ENCODE peak calls at places on chromosomes 7 and 10, in eight cellular contexts. O is progenitor cell of endocrine pancreas; M is activated naive CD8-positive, alpha-beta T cell treated with anti-CD3 and anti-CD28 coated beads for 36 hours; N is IMR-90; J is epithelial cell of esophagus; P is MM.1S; B is cerebellum; S is stimulated activated CD8-positive, alpha-beta memory T cell treated with anti-CD3 and anti-CD28 coated beads, Interleukin-4, amount 100 ng/mL, for 24 hours. H is an unnamed sample.

GRCh38 chr7:137636376-137636775 is 210.4 kb downstream of the DGKI start:
- DNase-seq in O (no peak), M (no peak), N (peak; percentile 33), J (no peak), P (no peak), B (no peak), S (no peak), H (no peak)

GRCh38 chr10:15144788-15145187 is 23.7 kb downstream of the NMT2 start:
- DNase-seq in O (no peak), M (no peak), N (peak; percentile 86), J (no peak), P (no peak), B (no peak), S (no peak), H (no peak)

GRCh38 chr10:53111529-53111928 is 338.9 kb upstream of the MBL2 start:
- DNase-seq in O (no peak), M (no peak), N (no peak), J (peak; percentile 52), P (peak; percentile 88), B (no peak), S (no peak), H (no peak)

GRCh38 chr10:8306685-8307364 is 252.3 kb downstream of the GATA3 start:
- DNase-seq in O (no peak), M (no peak), N (no peak), J (peak; percentile 71), P (no peak), B (no peak), S (no peak), H (no peak)

GRCh38 chr10:1745794-1746456 is 8.6 kb upstream of the ADARB2 start:
- DNase-seq in O (no peak), M (no peak), N (no peak), J (no peak), P (no peak), B (no peak), S (no peak), H (no peak)

GRCh38 chr7:130070900-130071622 is 727 bp downstream of the KLHDC10 start:
- DNase-seq in O (no peak), M (no peak), N (no peak), J (peak; percentile 40), P (no peak), B (peak; percentile 15), S (no peak), H (no peak)

GRCh38 chr7:68892211-68892610 is 706.1 kb upstream of the AUTS2 start:
- DNase-seq in O (no peak), M (no peak), N (no peak), J (peak; percentile 1), P (no peak), B (no peak), S (no peak), H (no peak)

GRCh38 chr10:71217266-71218045 is 5.1 kb downstream of the UNC5B start:
- DNase-seq in O (no peak), M (no peak), N (no peak), J (peak; percentile 46), P (no peak), B (no peak), S (no peak), H (peak; percentile 62)

GRCh38 chr10:26413375-26413774 is 24.8 kb upstream of the APBB1IP start:
- DNase-seq in O (no peak), M (no peak), N (no peak), J (no peak), P (no peak), B (no peak), S (no peak), H (no peak)

GRCh38 chr10:99993994-99994689 is 15.6 kb downstream of the DNMBP start:
- DNase-seq in O (no peak), M (peak; percentile 70), N (peak; percentile 95), J (peak; percentile 60), P (no peak), B (no peak), S (peak; percentile 32), H (no peak)

GRCh38 chr7:39453743-39454355 is 112.4 kb upstream of the YAE1 start:
- DNase-seq in O (peak; percentile 18), M (peak; percentile 31), N (peak; percentile 59), J (peak; percentile 70), P (peak; percentile 66), B (no peak), S (peak; percentile 33), H (no peak)

GRCh38 chr7:43844257-43844656 is 25.1 kb downstream of the MRPS24 start:
- DNase-seq in O (no peak), M (no peak), N (no peak), J (peak; percentile 39), P (no peak), B (no peak), S (no peak), H (no peak)

GRCh38 chr10:43399911-43400310 is 9.1 kb downstream of the HNRNPF start:
- DNase-seq in O (no peak), M (no peak), N (no peak), J (no peak), P (no peak), B (no peak), S (no peak), H (no peak)

GRCh38 chr7:14894826-14895225 is 7.7 kb downstream of the DGKB start:
- DNase-seq in O (no peak), M (no peak), N (no peak), J (peak; percentile 16), P (no peak), B (no peak), S (no peak), H (no peak)

GRCh38 chr7:28748346-28748745 is 209.8 kb downstream of the TRIL start:
- DNase-seq in O (no peak), M (no peak), N (no peak), J (no peak), P (no peak), B (no peak), S (no peak), H (no peak)